ENCODE peak calls at places on chromosome 1, in nine cellular contexts. X is mucosa of gallbladder; Y is epithelial cell of esophagus; S is lower lobe of right lung; F is bronchial epithelial cell; C is germinal center; K is activated T-helper 2 cell treated with anti-CD3 and anti-CD28 coated beads, Interferon-gamma antibody, Interleukin-2, Interleukin-4, amounts not matched to agents 10 μg/mL and 5 μg/mL and 100 μg/mL, durations not matched to agents 14 hours and 24 hours and 36 hours; W is neural crest cell; Q is astrocyte of the spinal cord. O is an unnamed sample.
A peak's percentile ranks its signal among the peaks of the same experiment; 100 is the strongest.

GRCh38 chr1:56577859-56578663 is 1.3 kb downstream of the PLPP3 start:
- DNase-seq in X (peak; percentile 55), Y (peak; percentile 77), S (peak; percentile 82), F (peak; percentile 58), C (peak; percentile 28), K (no peak), W (peak; percentile 49), Q (peak; percentile 70), O (peak; percentile 32)

GRCh38 chr1:40840526-40841323 is 21.4 kb downstream of the CITED4 start:
- DNase-seq in X (no peak), Y (no peak), S (no peak), F (no peak), C (no peak), K (no peak), W (no peak), Q (no peak), O (no peak)

GRCh38 chr1:167438171-167439138 is 79.9 kb downstream of the CD247 start:
- DNase-seq in X (peak; percentile 5), Y (no peak), S (no peak), F (no peak), C (peak; percentile 46), K (no peak), W (no peak), Q (no peak), O (no peak)

GRCh38 chr1:15432327-15432726 is 5.9 kb upstream of the CTRC start:
- DNase-seq in X (no peak), Y (no peak), S (no peak), F (no peak), C (no peak), K (no peak), W (no peak), Q (no peak), O (no peak)

GRCh38 chr1:152880316-152880715 is 2.2 kb downstream of the SMCP start:
- DNase-seq in X (no peak), Y (peak; percentile 91), S (no peak), F (peak; percentile 95), C (no peak), K (no peak), W (no peak), Q (no peak), O (no peak)

GRCh38 chr1:61432616-61433388 is 292.1 kb downstream of the TM2D1 start:
- DNase-seq in X (no peak), Y (no peak), S (no peak), F (no peak), C (no peak), K (no peak), W (no peak), Q (no peak), O (no peak)

GRCh38 chr1:194870860-194871259 is 1684.4 kb upstream of the B3GALT2 start:
- DNase-seq in X (no peak), Y (no peak), S (no peak), F (no peak), C (no peak), K (no peak), W (no peak), Q (no peak), O (no peak)

GRCh38 chr1:175633801-175634200 is 109.6 kb downstream of the TNR start:
- DNase-seq in X (no peak), Y (no peak), S (no peak), F (no peak), C (no peak), K (no peak), W (no peak), Q (no peak), O (no peak)

GRCh38 chr1:44313265-44313918 is 41.7 kb downstream of the ERI3 start:
- DNase-seq in X (no peak), Y (no peak), S (no peak), F (no peak), C (no peak), K (no peak), W (no peak), Q (no peak), O (no peak)

GRCh38 chr1:84973493-84974334 is 23.2 kb downstream of the MCOLN2 start:
- DNase-seq in X (no peak), Y (no peak), S (no peak), F (no peak), C (no peak), K (no peak), W (no peak), Q (no peak), O (no peak)

GRCh38 chr1:174413632-174414031 is 34.1 kb upstream of the GPR52 start:
- DNase-seq in X (no peak), Y (peak; percentile 8), S (no peak), F (no peak), C (no peak), K (no peak), W (no peak), Q (no peak), O (no peak)

GRCh38 chr1:1550591-1551432 is 10.4 kb upstream of the TMEM240 start:
- DNase-seq in X (no peak), Y (no peak), S (no peak), F (no peak), C (no peak), K (no peak), W (no peak), Q (peak; percentile 63), O (no peak)

GRCh38 chr1:181127898-181128453 is 39.5 kb downstream of the IER5 start:
- DNase-seq in X (no peak), Y (peak; percentile 36), S (no peak), F (no peak), C (no peak), K (no peak), W (no peak), Q (no peak), O (no peak)

GRCh38 chr1:203144661-203145060 is 17.1 kb downstream of the ADORA1 start:
- DNase-seq in X (no peak), Y (no peak), S (no peak), F (no peak), C (no peak), K (no peak), W (no peak), Q (no peak), O (no peak)

GRCh38 chr1:208207388-208208131 is 36.6 kb downstream of the PLXNA2 start:
- DNase-seq in X (peak; percentile 46), Y (peak; percentile 97), S (peak; percentile 88), F (peak; percentile 99), C (no peak), K (no peak), W (no peak), Q (peak; percentile 97), O (no peak)

GRCh38 chr1:118271883-118272282 is 86.9 kb upstream of the SPAG17 start:
- DNase-seq in X (no peak), Y (no peak), S (no peak), F (no peak), C (no peak), K (no peak), W (no peak), Q (no peak), O (peak; percentile 15)

GRCh38 chr1:2143814-2144500 is 50.6 kb downstream of the FAAP20 start:
- DNase-seq in X (no peak), Y (no peak), S (peak; percentile 43), F (no peak), C (no peak), K (no peak), W (no peak), Q (no peak), O (no peak)

GRCh38 chr1:225844236-225845061 is 34.5 kb downstream of the EPHX1 start:
- DNase-seq in X (no peak), Y (no peak), S (peak; percentile 44), F (no peak), C (no peak), K (no peak), W (no peak), Q (no peak), O (no peak)

GRCh38 chr1:153190373-153190772 is 12.9 kb upstream of the LELP1 start:
- DNase-seq in X (no peak), Y (peak; percentile 71), S (no peak), F (peak; percentile 48), C (no peak), K (no peak), W (no peak), Q (no peak), O (no peak)

GRCh38 chr1:196324345-196324744 is 283.9 kb downstream of the KCNT2 start:
- DNase-seq in X (no peak), Y (peak; percentile 38), S (no peak), F (peak; percentile 61), C (no peak), K (no peak), W (no peak), Q (peak; percentile 7), O (no peak)

GRCh38 chr1:23632479-23633160 is 59.0 kb upstream of the RPL11 start:
- DNase-seq in X (no peak), Y (no peak), S (no peak), F (no peak), C (no peak), K (no peak), W (no peak), Q (no peak), O (no peak)

GRCh38 chr1:167060141-167061072 is 29.8 kb downstream of the GPA33 start:
- DNase-seq in X (no peak), Y (peak; percentile 4), S (no peak), F (no peak), C (no peak), K (no peak), W (no peak), Q (peak; percentile 14), O (no peak)

GRCh38 chr1:54781023-54781723 is 16.9 kb upstream of the PARS2 start:
- DNase-seq in X (no peak), Y (peak; percentile 24), S (no peak), F (no peak), C (no peak), K (no peak), W (no peak), Q (no peak), O (no peak)

GRCh38 chr1:192476802-192477298 is 98.7 kb upstream of the RGS1 start:
- DNase-seq in X (peak; percentile 14), Y (peak; percentile 62), S (peak; percentile 43), F (peak; percentile 55), C (no peak), K (no peak), W (no peak), Q (peak; percentile 72), O (peak; percentile 15)

GRCh38 chr1:108209456-108210108 is 9.4 kb upstream of the SLC25A24 start:
- DNase-seq in X (no peak), Y (no peak), S (no peak), F (no peak), C (no peak), K (no peak), W (no peak), Q (no peak), O (no peak)

GRCh38 chr1:150976879-150977694 is 2.5 kb upstream of the CERS2 start:
- DNase-seq in X (peak; percentile 92), Y (peak; percentile 77), S (peak; percentile 94), F (peak; percentile 85), C (peak; percentile 81), K (peak; percentile 45), W (no peak), Q (no peak), O (no peak)

GRCh38 chr1:159779403-159779851 is 1.3 kb upstream of the DUSP23 start:
- DNase-seq in X (no peak), Y (peak; percentile 57), S (no peak), F (peak; percentile 76), C (no peak), K (no peak), W (no peak), Q (peak; percentile 92), O (no peak)

GRCh38 chr1:23303524-23303923 is 40.6 kb downstream of the HNRNPR start:
- DNase-seq in X (no peak), Y (no peak), S (no peak), F (no peak), C (no peak), K (no peak), W (no peak), Q (no peak), O (no peak)

GRCh38 chr1:61568460-61569211 is 156.3 kb downstream of the TM2D1 start:
- DNase-seq in X (no peak), Y (no peak), S (no peak), F (no peak), C (no peak), K (no peak), W (no peak), Q (no peak), O (no peak)

GRCh38 chr1:170735366-170736263 is 71.7 kb downstream of the PRRX1 start:
- DNase-seq in X (no peak), Y (peak; percentile 9), S (no peak), F (no peak), C (no peak), K (no peak), W (no peak), Q (no peak), O (no peak)

GRCh38 chr1:148309940-148310500 is 157.9 kb upstream of the NBPF11 start:
- DNase-seq in X (no peak), Y (peak; percentile 19), S (peak; percentile 85), F (no peak), C (no peak), K (no peak), W (no peak), Q (no peak), O (no peak)